ENCODE peak calls at places on chromosomes 12 and 14, in six cellular contexts. T is cardiac fibroblast, C is AG10803, Z is psoas muscle, U is BJ, P is BE2C. V is an unnamed sample.

GRCh38 chr12:101021911-101022388 is 188.1 kb downstream of the SLC5A8 start:
- DNase-seq in P (no peak), U (peak; percentile 95), T (peak; percentile 88), C (peak; percentile 94), Z (no peak), V (peak; percentile 93)

GRCh38 chr12:21910642-21911041 is 30.6 kb downstream of the ABCC9 start:
- DNase-seq in U (no peak), T (no peak), C (no peak), Z (no peak), P (no peak), V (no peak)

GRCh38 chr12:62371661-62372060 is 95.0 kb upstream of the MON2 start:
- DNase-seq in C (no peak), P (no peak), T (peak; percentile 2), U (no peak), Z (no peak), V (no peak)

GRCh38 chr12:58601529-58601928 is 318.8 kb downstream of the LRIG3 start:
- DNase-seq in Z (no peak), P (no peak), T (no peak), U (no peak), C (no peak), V (no peak)

GRCh38 chr14:60981626-60982455 is 796 bp downstream of the SLC38A6 start:
- DNase-seq in C (peak; percentile 76), T (peak; percentile 90), Z (no peak), U (peak; percentile 50), P (peak; percentile 14), V (peak; percentile 91)

GRCh38 chr12:8665729-8666128 is 3.1 kb upstream of the MFAP5 start:
- DNase-seq in U (peak; percentile 74), P (no peak), Z (no peak), C (peak; percentile 69), T (no peak), V (no peak)

GRCh38 chr12:104219908-104220404 is 4.4 kb downstream of the TXNRD1 start:
- DNase-seq in C (peak; percentile 70), Z (no peak), P (peak; percentile 26), U (peak; percentile 53), T (no peak), V (peak; percentile 72)

GRCh38 chr12:4267904-4268548 is 5.5 kb upstream of the CCND2 start:
- DNase-seq in U (no peak), P (no peak), T (no peak), Z (no peak), C (no peak), V (no peak)

GRCh38 chr12:127832172-127832571 is 434.8 kb upstream of the TMEM132C start:
- DNase-seq in P (no peak), Z (no peak), U (no peak), T (no peak), C (no peak), V (no peak)
- TF ChIP-seq CTCF in P (no peak), Z (no peak), U (no peak), T (no peak), C (no peak), V (no peak)

GRCh38 chr12:50105913-50106450 is 2.2 kb downstream of the GPD1 start:
- DNase-seq in T (no peak), C (no peak), P (no peak), U (no peak), Z (no peak), V (no peak)

GRCh38 chr12:50103767-50104321 is at the start of gene GPD1:
- DNase-seq in U (no peak), Z (peak; percentile 86), T (peak; percentile 55), P (peak; percentile 85), C (peak; percentile 25), V (peak; percentile 38)

GRCh38 chr12:50103351-50103750 is 457 bp upstream of the GPD1 start:
- DNase-seq in T (no peak), P (no peak), U (no peak), C (no peak), Z (no peak), V (no peak)

GRCh38 chr12:50102648-50103309 is 1.0 kb upstream of the GPD1 start:
- DNase-seq in T (no peak), P (no peak), U (no peak), Z (peak; percentile 67), C (no peak), V (no peak)

GRCh38 chr12:50104614-50105366 is 982 bp downstream of the GPD1 start:
- DNase-seq in P (no peak), C (no peak), T (peak; percentile 12), U (no peak), Z (peak; percentile 77), V (no peak)
- H3K4me3 ChIP-seq in P (no peak overlapping the region), C (no peak overlapping the region), T (no peak overlapping the region), U (no peak overlapping the region), Z (peak overlapping the region; percentile 67), V (no peak overlapping the region)

GRCh38 chr14:77025744-77026165 is 2.8 kb downstream of the IRF2BPL start:
- DNase-seq in P (peak; percentile 45), U (no peak), Z (no peak), T (no peak), C (no peak), V (no peak)

GRCh38 chr14:77026930-77027537 is 1.5 kb downstream of the IRF2BPL start:
- DNase-seq in Z (peak; percentile 82), C (peak; percentile 60), P (peak; percentile 68), T (peak; percentile 72), U (no peak), V (peak; percentile 58)

GRCh38 chr14:77026166-77026929 is 2.2 kb downstream of the IRF2BPL start:
- DNase-seq in U (no peak), Z (peak; percentile 71), P (peak; percentile 54), C (peak; percentile 50), T (peak; percentile 62), V (peak; percentile 59)

GRCh38 chr14:77028384-77029246 is at the start of gene IRF2BPL:
- DNase-seq in P (peak; percentile 99), T (peak; percentile 99), U (peak; percentile 95), Z (peak; percentile 99), C (peak; percentile 98), V (peak; percentile 99)

GRCh38 chr14:77027538-77028383 is 747 bp downstream of the IRF2BPL start:
- DNase-seq in U (no peak), C (peak; percentile 75), P (peak; percentile 79), Z (peak; percentile 89), T (peak; percentile 86), V (peak; percentile 81)
- TF ChIP-seq CTCF in U (peak; percentile 49), C (peak; percentile 26), P (peak; percentile 18), Z (peak; percentile 13), T (peak; percentile 6), V (peak; percentile 10)

GRCh38 chr14:50944647-50945413 is 547 bp upstream of the PYGL start:
- DNase-seq in T (peak; percentile 63), Z (peak; percentile 68), P (peak; percentile 25), U (no peak), C (peak; percentile 51), V (peak; percentile 55)
- H3K4me3 ChIP-seq in T (peak overlapping the region; percentile 90), Z (peak overlapping the region; percentile 92), P (peak overlapping the region; percentile 87), U (peak overlapping the region; percentile 84), C (peak overlapping the region; percentile 88), V (peak overlapping the region; percentile 77)

DNA sequence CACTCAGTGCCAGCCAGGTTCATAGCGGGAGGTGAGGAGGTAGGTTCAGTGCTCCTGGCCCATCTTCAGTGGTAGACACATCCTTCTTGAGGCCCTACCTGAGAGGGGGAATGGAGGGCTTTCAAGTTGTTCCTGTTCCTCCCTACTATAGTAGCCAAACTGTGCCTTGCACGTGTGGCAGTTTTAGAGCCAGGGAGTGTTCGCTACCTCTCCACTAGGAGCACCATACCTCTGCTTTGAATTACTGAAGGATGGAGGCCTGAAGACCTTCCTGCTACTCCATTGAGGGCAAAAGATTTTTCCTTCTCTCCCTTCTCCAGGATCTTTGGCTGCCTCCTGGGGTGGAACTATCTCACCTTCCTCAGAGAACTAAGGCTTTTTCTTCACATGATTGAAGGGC is 5.9 kb upstream of the ALG10 start:
- DNase-seq in Z (no peak), U (no peak), C (no peak), T (no peak), P (no peak), V (no peak)
- TF ChIP-seq CTCF in Z (no peak), U (no peak), C (no peak), T (no peak), P (peak; percentile 21), V (no peak)

DNA sequence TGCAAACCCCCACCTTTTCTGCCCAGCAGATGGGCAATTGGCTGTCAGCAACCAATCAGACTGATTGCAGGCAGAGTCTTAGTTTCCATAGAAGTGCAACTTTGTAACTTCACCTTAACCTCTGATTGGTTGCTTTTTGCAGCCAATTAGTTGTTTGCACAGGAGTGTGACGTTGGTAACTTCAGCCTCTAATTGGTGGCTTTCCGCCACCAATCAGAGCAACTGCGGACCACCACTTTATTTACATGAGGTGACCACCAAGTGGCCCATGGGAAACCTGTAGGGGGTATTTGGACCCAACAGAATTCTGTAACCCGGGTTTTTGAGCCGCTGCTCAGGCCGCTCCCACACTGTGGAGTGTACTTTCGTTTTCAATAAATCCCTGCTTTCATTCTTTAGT is 32.3 kb downstream of the CDKN1B start:
- DNase-seq in Z (no peak), P (no peak), T (peak; percentile 22), C (peak; percentile 69), U (no peak), V (no peak)
- H3K4me3 ChIP-seq in Z (peak overlapping the region; percentile 36), P (no peak overlapping the region), T (no peak overlapping the region), C (peak overlapping the region; percentile 24), U (no peak overlapping the region), V (no peak overlapping the region)

GRCh38 chr12:38911611-38912010 is 6.2 kb upstream of the CPNE8 start:
- DNase-seq in U (no peak), P (no peak), C (no peak), T (peak; percentile 16), Z (no peak), V (no peak)
- TF ChIP-seq CTCF in U (no peak), P (peak; percentile 12), C (peak; percentile 21), T (no peak), Z (no peak), V (no peak)

GRCh38 chr12:95683418-95683817 is 107.1 kb downstream of the NTN4 start:
- DNase-seq in Z (no peak), P (no peak), C (no peak), T (no peak), U (no peak), V (no peak)
- H3K4me3 ChIP-seq in Z (no peak overlapping the region), P (no peak overlapping the region), C (no peak overlapping the region), T (no peak overlapping the region), U (no peak overlapping the region), V (no peak overlapping the region)

GRCh38 chr12:99746538-99746937 is 99.0 kb downstream of the GARIN6 start:
- DNase-seq in U (no peak), C (no peak), Z (no peak), P (no peak), T (no peak), V (no peak)
- TF ChIP-seq CTCF in U (no peak), C (no peak), Z (no peak), P (no peak), T (no peak), V (no peak)